ENCODE peak calls at places on chromosomes 1 and 21, in nine cellular contexts. One of them, this sample, is unnamed.
A peak's percentile ranks its signal among the peaks of the same experiment; 100 is the strongest.

GRCh38 chr21:41670056-41670805 is 96.6 kb downstream of the RIPK4 start:
- DNase-seq in right cardiac atrium: no peak
- DNase-seq in pancreas: no peak
- DNase-seq in stomach: no peak
- DNase-seq in colonic mucosa: no peak
- DNase-seq in astrocyte: no peak
- DNase-seq in GM06990: no peak
- DNase-seq in cardiac muscle cell: no peak
- DNase-seq in fibroblast of lung: no peak
- DNase-seq in this sample: no peak

GRCh38 chr1:170721621-170722020 is 57.7 kb downstream of the PRRX1 start:
- DNase-seq in right cardiac atrium: no peak
- DNase-seq in pancreas: no peak
- DNase-seq in colonic mucosa: no peak
- DNase-seq in stomach: no peak
- DNase-seq in cardiac muscle cell: no peak
- DNase-seq in astrocyte: no peak
- DNase-seq in GM06990: no peak
- DNase-seq in fibroblast of lung: no peak
- DNase-seq in this sample: no peak

GRCh38 chr1:110053557-110054428 is 16.7 kb downstream of the ALX3 start:
- DNase-seq in fibroblast of lung: peak; percentile 33
- DNase-seq in GM06990: peak; percentile 44
- DNase-seq in colonic mucosa: peak; percentile 78
- DNase-seq in astrocyte: no peak
- DNase-seq in pancreas: peak; percentile 83
- DNase-seq in stomach: peak; percentile 74
- DNase-seq in right cardiac atrium: peak; percentile 87
- DNase-seq in cardiac muscle cell: peak; percentile 65
- DNase-seq in this sample: no peak

GRCh38 chr1:43265431-43265830 is 4.4 kb upstream of the TMEM125 start:
- DNase-seq in cardiac muscle cell: no peak
- DNase-seq in astrocyte: no peak
- DNase-seq in stomach: no peak
- DNase-seq in right cardiac atrium: no peak
- DNase-seq in colonic mucosa: no peak
- DNase-seq in pancreas: no peak
- DNase-seq in fibroblast of lung: no peak
- DNase-seq in GM06990: no peak
- DNase-seq in this sample: no peak

GRCh38 chr1:222087207-222087920 is 345.5 kb upstream of the DUSP10 start:
- DNase-seq in right cardiac atrium: no peak
- DNase-seq in pancreas: no peak
- DNase-seq in cardiac muscle cell: no peak
- DNase-seq in stomach: no peak
- DNase-seq in colonic mucosa: no peak
- DNase-seq in fibroblast of lung: peak; percentile 18
- DNase-seq in astrocyte: no peak
- DNase-seq in GM06990: no peak
- DNase-seq in this sample: no peak

GRCh38 chr1:235399661-235400060 is 32.4 kb downstream of the TBCE start:
- DNase-seq in cardiac muscle cell: no peak
- DNase-seq in right cardiac atrium: no peak
- DNase-seq in stomach: no peak
- DNase-seq in GM06990: no peak
- DNase-seq in colonic mucosa: no peak
- DNase-seq in pancreas: no peak
- DNase-seq in fibroblast of lung: no peak
- DNase-seq in astrocyte: no peak
- DNase-seq in this sample: no peak

GRCh38 chr21:36839123-36839522 is 127.3 kb downstream of the HLCS start:
- DNase-seq in cardiac muscle cell: no peak
- DNase-seq in fibroblast of lung: peak; percentile 66
- DNase-seq in astrocyte: peak; percentile 66
- DNase-seq in colonic mucosa: no peak
- DNase-seq in pancreas: no peak
- DNase-seq in GM06990: no peak
- DNase-seq in right cardiac atrium: no peak
- DNase-seq in stomach: no peak
- DNase-seq in this sample: no peak

GRCh38 chr1:53128401-53128800 is 14.0 kb downstream of the SLC1A7 start:
- DNase-seq in GM06990: no peak
- DNase-seq in fibroblast of lung: no peak
- DNase-seq in colonic mucosa: no peak
- DNase-seq in astrocyte: no peak
- DNase-seq in stomach: no peak
- DNase-seq in right cardiac atrium: no peak
- DNase-seq in cardiac muscle cell: no peak
- DNase-seq in pancreas: no peak
- DNase-seq in this sample: no peak

GRCh38 chr1:3663999-3664699 is 11.8 kb downstream of the TP73 start:
- DNase-seq in cardiac muscle cell: no peak
- DNase-seq in pancreas: peak; percentile 48
- DNase-seq in colonic mucosa: no peak
- DNase-seq in right cardiac atrium: no peak
- DNase-seq in stomach: no peak
- DNase-seq in GM06990: peak; percentile 67
- DNase-seq in fibroblast of lung: no peak
- DNase-seq in astrocyte: no peak
- DNase-seq in this sample: no peak

GRCh38 chr1:3660704-3661103 is 8.4 kb downstream of the TP73 start:
- DNase-seq in colonic mucosa: no peak
- DNase-seq in GM06990: no peak
- DNase-seq in fibroblast of lung: no peak
- DNase-seq in astrocyte: no peak
- DNase-seq in stomach: no peak
- DNase-seq in cardiac muscle cell: no peak
- DNase-seq in pancreas: no peak
- DNase-seq in right cardiac atrium: no peak
- DNase-seq in this sample: no peak

GRCh38 chr1:3661631-3662030 is 9.3 kb downstream of the TP73 start:
- DNase-seq in astrocyte: no peak
- DNase-seq in cardiac muscle cell: no peak
- DNase-seq in pancreas: no peak
- DNase-seq in stomach: no peak
- DNase-seq in colonic mucosa: no peak
- DNase-seq in fibroblast of lung: no peak
- DNase-seq in GM06990: no peak
- DNase-seq in right cardiac atrium: no peak
- DNase-seq in this sample: no peak

GRCh38 chr1:3664700-3665375 is 12.5 kb downstream of the TP73 start:
- DNase-seq in stomach: no peak
- DNase-seq in astrocyte: no peak
- DNase-seq in pancreas: no peak
- DNase-seq in cardiac muscle cell: no peak
- DNase-seq in GM06990: no peak
- DNase-seq in right cardiac atrium: no peak
- DNase-seq in colonic mucosa: no peak
- DNase-seq in fibroblast of lung: no peak
- DNase-seq in this sample: no peak

GRCh38 chr1:3662080-3662671 is 9.9 kb downstream of the TP73 start:
- DNase-seq in right cardiac atrium: no peak
- DNase-seq in fibroblast of lung: no peak
- DNase-seq in GM06990: no peak
- DNase-seq in pancreas: no peak
- DNase-seq in cardiac muscle cell: no peak
- DNase-seq in astrocyte: no peak
- DNase-seq in stomach: no peak
- DNase-seq in colonic mucosa: no peak
- DNase-seq in this sample: no peak
- H3K27me3 ChIP-seq in right cardiac atrium: no peaks in the 10 kb centered on the region
- H3K27me3 ChIP-seq in fibroblast of lung: no peaks in the 10 kb centered on the region
- H3K27me3 ChIP-seq in GM06990: no peaks in the 10 kb centered on the region
- H3K27me3 ChIP-seq in pancreas: no peaks in the 10 kb centered on the region
- H3K27me3 ChIP-seq in cardiac muscle cell: peaks cover 35% of the 10 kb centered on the region
- H3K27me3 ChIP-seq in astrocyte: peaks cover 25% of the 10 kb centered on the region
- H3K27me3 ChIP-seq in stomach: no peaks in the 10 kb centered on the region
- H3K27me3 ChIP-seq in colonic mucosa: no peaks in the 10 kb centered on the region
- H3K27me3 ChIP-seq in this sample: peaks cover 17% of the 10 kb centered on the region

GRCh38 chr1:5832916-5833895 is 159.0 kb downstream of the NPHP4 start:
- DNase-seq in colonic mucosa: no peak
- DNase-seq in cardiac muscle cell: no peak
- DNase-seq in GM06990: no peak
- DNase-seq in astrocyte: no peak
- DNase-seq in stomach: no peak
- DNase-seq in pancreas: peak; percentile 53
- DNase-seq in right cardiac atrium: peak; percentile 42
- DNase-seq in fibroblast of lung: no peak
- DNase-seq in this sample: no peak

GRCh38 chr1:5836776-5837440 is 155.3 kb downstream of the NPHP4 start:
- DNase-seq in GM06990: no peak
- DNase-seq in stomach: no peak
- DNase-seq in pancreas: no peak
- DNase-seq in fibroblast of lung: no peak
- DNase-seq in right cardiac atrium: peak; percentile 47
- DNase-seq in astrocyte: no peak
- DNase-seq in cardiac muscle cell: no peak
- DNase-seq in colonic mucosa: no peak
- DNase-seq in this sample: no peak

GRCh38 chr1:5835179-5835562 is 157.1 kb downstream of the NPHP4 start:
- DNase-seq in colonic mucosa: no peak
- DNase-seq in fibroblast of lung: no peak
- DNase-seq in GM06990: no peak
- DNase-seq in stomach: no peak
- DNase-seq in astrocyte: no peak
- DNase-seq in right cardiac atrium: peak; percentile 8
- DNase-seq in cardiac muscle cell: no peak
- DNase-seq in pancreas: peak; percentile 24
- DNase-seq in this sample: no peak

GRCh38 chr1:5833911-5834310 is 158.3 kb downstream of the NPHP4 start:
- DNase-seq in pancreas: peak; percentile 55
- DNase-seq in fibroblast of lung: no peak
- DNase-seq in astrocyte: no peak
- DNase-seq in stomach: no peak
- DNase-seq in cardiac muscle cell: no peak
- DNase-seq in GM06990: no peak
- DNase-seq in colonic mucosa: no peak
- DNase-seq in right cardiac atrium: peak; percentile 39
- DNase-seq in this sample: no peak

GRCh38 chr1:5834477-5835178 is 157.6 kb downstream of the NPHP4 start:
- DNase-seq in right cardiac atrium: peak; percentile 36
- DNase-seq in fibroblast of lung: no peak
- DNase-seq in pancreas: peak; percentile 37
- DNase-seq in colonic mucosa: no peak
- DNase-seq in astrocyte: no peak
- DNase-seq in GM06990: no peak
- DNase-seq in stomach: no peak
- DNase-seq in cardiac muscle cell: no peak
- DNase-seq in this sample: no peak
- H3K27me3 ChIP-seq in right cardiac atrium: no peaks in the 10 kb centered on the region
- H3K27me3 ChIP-seq in fibroblast of lung: no peaks in the 10 kb centered on the region
- H3K27me3 ChIP-seq in pancreas: no peaks in the 10 kb centered on the region
- H3K27me3 ChIP-seq in colonic mucosa: no peaks in the 10 kb centered on the region
- H3K27me3 ChIP-seq in astrocyte: no peaks in the 10 kb centered on the region
- H3K27me3 ChIP-seq in GM06990: no peaks in the 10 kb centered on the region
- H3K27me3 ChIP-seq in stomach: no peaks in the 10 kb centered on the region
- H3K27me3 ChIP-seq in cardiac muscle cell: no peaks in the 10 kb centered on the region
- H3K27me3 ChIP-seq in this sample: no peaks in the 10 kb centered on the region

GRCh38 chr1:167084739-167085138 is 5.4 kb downstream of the GPA33 start:
- DNase-seq in stomach: no peak
- DNase-seq in right cardiac atrium: no peak
- DNase-seq in pancreas: no peak
- DNase-seq in astrocyte: no peak
- DNase-seq in GM06990: no peak
- DNase-seq in cardiac muscle cell: no peak
- DNase-seq in fibroblast of lung: no peak
- DNase-seq in colonic mucosa: no peak
- DNase-seq in this sample: no peak

GRCh38 chr1:167083066-167083682 is 7.0 kb downstream of the GPA33 start:
- DNase-seq in stomach: peak; percentile 50
- DNase-seq in colonic mucosa: peak; percentile 74
- DNase-seq in right cardiac atrium: peak; percentile 34
- DNase-seq in fibroblast of lung: no peak
- DNase-seq in pancreas: no peak
- DNase-seq in astrocyte: no peak
- DNase-seq in GM06990: no peak
- DNase-seq in cardiac muscle cell: peak; percentile 36
- DNase-seq in this sample: no peak

GRCh38 chr1:167088746-167089417 is 1.3 kb downstream of the GPA33 start:
- DNase-seq in right cardiac atrium: no peak
- DNase-seq in GM06990: no peak
- DNase-seq in astrocyte: no peak
- DNase-seq in fibroblast of lung: no peak
- DNase-seq in colonic mucosa: no peak
- DNase-seq in cardiac muscle cell: no peak
- DNase-seq in stomach: no peak
- DNase-seq in pancreas: no peak
- DNase-seq in this sample: no peak

GRCh38 chr1:167083871-167084270 is 6.3 kb downstream of the GPA33 start:
- DNase-seq in stomach: no peak
- DNase-seq in right cardiac atrium: no peak
- DNase-seq in fibroblast of lung: no peak
- DNase-seq in pancreas: no peak
- DNase-seq in cardiac muscle cell: no peak
- DNase-seq in colonic mucosa: no peak
- DNase-seq in GM06990: no peak
- DNase-seq in astrocyte: no peak
- DNase-seq in this sample: no peak

DNA sequence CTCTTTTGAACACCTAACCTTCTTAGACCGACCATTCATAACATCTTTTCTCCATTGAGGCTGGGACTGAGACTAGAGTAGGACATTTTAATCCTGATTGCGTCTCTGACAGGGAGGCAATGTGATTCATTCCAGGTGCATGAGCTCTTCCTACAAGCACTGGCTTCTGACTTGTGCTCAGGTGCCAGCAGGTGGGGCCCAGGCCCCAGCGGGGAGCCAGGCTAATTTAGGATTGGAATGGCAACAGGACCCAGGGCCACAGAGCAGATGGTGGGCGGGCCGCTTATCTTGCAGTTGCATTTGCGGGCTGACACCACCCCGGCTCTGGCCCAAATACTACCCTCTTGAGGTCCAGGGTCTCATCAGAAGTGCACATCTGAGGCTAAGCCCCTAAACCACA is 4.1 kb downstream of the GPA33 start:
- DNase-seq in astrocyte: no peak
- DNase-seq in cardiac muscle cell: no peak
- DNase-seq in pancreas: no peak
- DNase-seq in right cardiac atrium: no peak
- DNase-seq in fibroblast of lung: no peak
- DNase-seq in stomach: no peak
- DNase-seq in GM06990: no peak
- DNase-seq in colonic mucosa: peak; percentile 70
- DNase-seq in this sample: peak; percentile 55
- H3K27me3 ChIP-seq in astrocyte: peaks cover 9% of the 10 kb centered on the region
- H3K27me3 ChIP-seq in cardiac muscle cell: no peaks in the 10 kb centered on the region
- H3K27me3 ChIP-seq in pancreas: no peaks in the 10 kb centered on the region
- H3K27me3 ChIP-seq in right cardiac atrium: no peaks in the 10 kb centered on the region
- H3K27me3 ChIP-seq in fibroblast of lung: no peaks in the 10 kb centered on the region
- H3K27me3 ChIP-seq in stomach: no peaks in the 10 kb centered on the region
- H3K27me3 ChIP-seq in GM06990: no peaks in the 10 kb centered on the region
- H3K27me3 ChIP-seq in colonic mucosa: no peaks in the 10 kb centered on the region
- H3K27me3 ChIP-seq in this sample: peaks cover 14% of the 10 kb centered on the region

DNA sequence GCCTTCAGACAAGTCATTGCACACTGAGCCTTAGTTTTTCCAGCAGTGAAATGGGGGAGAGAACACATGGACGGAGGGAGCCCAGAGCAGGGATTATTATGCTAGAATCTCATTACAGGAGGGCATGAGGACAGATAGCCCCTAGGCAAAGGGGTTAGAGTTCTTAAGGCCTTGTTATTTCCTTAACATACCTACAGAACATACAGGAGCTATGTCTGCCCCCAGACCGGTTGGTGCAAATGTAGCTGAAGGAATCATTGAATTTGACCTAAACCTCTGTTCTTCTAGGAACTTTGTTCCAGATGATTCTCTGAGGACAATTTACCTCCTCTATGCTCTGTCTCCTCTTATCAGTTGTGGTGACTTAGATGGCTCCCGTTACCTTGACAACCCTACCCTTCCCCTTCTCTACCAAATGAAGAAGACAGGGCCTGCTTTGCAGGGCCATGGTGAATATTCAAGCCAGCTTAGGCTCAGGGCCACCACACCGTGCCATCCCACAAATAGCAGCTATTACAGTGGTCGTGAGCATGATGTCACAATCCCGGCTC is 156.9 kb downstream of the IGSF21 start:
- DNase-seq in colonic mucosa: no peak
- DNase-seq in pancreas: no peak
- DNase-seq in fibroblast of lung: no peak
- DNase-seq in stomach: no peak
- DNase-seq in cardiac muscle cell: no peak
- DNase-seq in GM06990: no peak
- DNase-seq in right cardiac atrium: no peak
- DNase-seq in astrocyte: no peak
- DNase-seq in this sample: no peak
- H3K27me3 ChIP-seq in colonic mucosa: no peaks in the 10 kb centered on the region
- H3K27me3 ChIP-seq in pancreas: no peaks in the 10 kb centered on the region
- H3K27me3 ChIP-seq in fibroblast of lung: no peaks in the 10 kb centered on the region
- H3K27me3 ChIP-seq in stomach: no peaks in the 10 kb centered on the region
- H3K27me3 ChIP-seq in cardiac muscle cell: peaks cover 19% of the 10 kb centered on the region
- H3K27me3 ChIP-seq in GM06990: no peaks in the 10 kb centered on the region
- H3K27me3 ChIP-seq in right cardiac atrium: no peaks in the 10 kb centered on the region
- H3K27me3 ChIP-seq in astrocyte: no peaks in the 10 kb centered on the region
- H3K27me3 ChIP-seq in this sample: no peaks in the 10 kb centered on the region

This sample was measured in foreskin keratinocyte.